ENCODE peak calls at places on chromosomes 4 and X, in seven cellular contexts. L is K562, B is H1, D is GM12878, P is endothelial cell of umbilical vein, R is SK-N-SH, Y is HepG2. K is an unnamed sample.

GRCh38 chrX:133966199-133966598 is 19.2 kb downstream of the GPC3 start:
- DNase-seq in B (no peak), L (no peak), R (no peak), P (no peak), D (no peak), Y (no peak), K (no peak)

GRCh38 chr4:38306482-38307071 is 346.4 kb downstream of the PTTG2 start:
- DNase-seq in B (no peak), D (peak; percentile 95), R (no peak), Y (no peak), L (no peak), P (no peak), K (no peak)

GRCh38 chr4:159229164-159229563 is 126.3 kb downstream of the RAPGEF2 start:
- DNase-seq in P (peak; percentile 51), R (no peak), Y (peak; percentile 80), B (no peak), L (no peak), D (no peak), K (no peak)

GRCh38 chr4:153188966-153189801 is 15.1 kb upstream of the TRIM2 start:
- DNase-seq in P (no peak), R (no peak), Y (no peak), B (no peak), D (no peak), L (no peak), K (no peak)

GRCh38 chr4:61200195-61200990 is at the start of gene ADGRL3:
- DNase-seq in L (no peak), R (peak; percentile 81), P (no peak), Y (no peak), D (no peak), B (peak; percentile 88), K (no peak)

GRCh38 chrX:52082578-52082977 is 13.6 kb upstream of the MAGED4B start:
- DNase-seq in R (no peak), B (no peak), P (no peak), L (no peak), D (no peak), Y (no peak), K (no peak)

GRCh38 chrX:71603618-71604017 is 14.7 kb downstream of the CXCR3 start:
- DNase-seq in Y (no peak), L (no peak), R (no peak), D (no peak), P (no peak), B (no peak), K (peak; percentile 28)

GRCh38 chr4:95833652-95834276 is 6.1 kb upstream of the PDHA2 start:
- DNase-seq in Y (no peak), R (peak; percentile 25), B (no peak), L (no peak), P (no peak), D (no peak), K (no peak)

GRCh38 chrX:54920610-54921426 is at the start of gene TRO:
- DNase-seq in D (no peak), L (no peak), R (peak; percentile 49), Y (no peak), B (peak; percentile 53), P (no peak), K (no peak)

GRCh38 chr4:133095591-133095990 is 53.5 kb upstream of the PCDH10 start:
- DNase-seq in Y (no peak), L (no peak), D (no peak), R (no peak), P (no peak), B (no peak), K (no peak)

GRCh38 chrX:3711331-3711917 is 2.0 kb downstream of the PRKX start:
- DNase-seq in L (peak; percentile 14), Y (no peak), D (peak; percentile 11), B (no peak), P (no peak), R (no peak), K (no peak)

GRCh38 chr4:7365472-7366179 is 69.1 kb downstream of the PSAPL1 start:
- DNase-seq in R (peak; percentile 62), P (no peak), L (no peak), B (no peak), Y (no peak), D (no peak), K (no peak)

GRCh38 chrX:10089378-10089795 is 67.4 kb upstream of the CLCN4 start:
- DNase-seq in L (no peak), D (no peak), P (peak; percentile 9), Y (no peak), B (no peak), R (no peak), K (no peak)

GRCh38 chr4:157004279-157005161 is 32.9 kb upstream of the PDGFC start:
- DNase-seq in R (no peak), Y (no peak), D (no peak), L (no peak), B (no peak), P (peak; percentile 68), K (no peak)

DNA sequence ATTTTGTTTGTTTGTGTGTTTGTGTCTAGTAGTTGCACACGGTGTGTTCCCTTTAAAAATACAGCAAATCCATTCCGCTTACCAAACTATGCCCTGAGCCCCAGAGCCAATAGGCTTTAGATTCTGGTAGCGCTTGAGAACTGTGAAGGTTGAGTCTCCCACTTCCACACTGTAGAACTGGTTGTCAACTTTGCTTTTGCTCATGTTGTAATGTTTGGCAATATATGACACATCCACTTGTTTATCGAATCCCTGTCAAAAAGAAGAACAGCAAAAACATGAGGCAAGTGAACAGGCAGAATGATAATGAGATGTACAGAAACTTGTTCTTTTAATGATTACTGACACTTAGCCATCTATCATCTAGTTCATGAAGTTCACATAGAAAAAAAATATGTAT is 200.6 kb downstream of the MAPK10 start:
- DNase-seq in P (no peak), L (no peak), D (no peak), Y (no peak), R (no peak), B (no peak), K (no peak)
- TF ChIP-seq MAX in P (no peak), L (no peak), D (no peak), Y (no peak), R (no peak), B (no peak), K (no peak)

GRCh38 chr4:110623710-110624015 is 786 bp upstream of the PITX2 start:
- DNase-seq in P (no peak), B (no peak), L (no peak), R (no peak), D (no peak), Y (no peak), K (no peak)
- H3K4me1 ChIP-seq in P (peaks cover 8% of the 10 kb centered on the region), B (peaks cover 23% of the 10 kb centered on the region), L (no peaks in the 10 kb centered on the region), R (no peaks in the 10 kb centered on the region), D (no peaks in the 10 kb centered on the region), Y (no peaks in the 10 kb centered on the region), K (peaks cover 14% of the 10 kb centered on the region)

DNA sequence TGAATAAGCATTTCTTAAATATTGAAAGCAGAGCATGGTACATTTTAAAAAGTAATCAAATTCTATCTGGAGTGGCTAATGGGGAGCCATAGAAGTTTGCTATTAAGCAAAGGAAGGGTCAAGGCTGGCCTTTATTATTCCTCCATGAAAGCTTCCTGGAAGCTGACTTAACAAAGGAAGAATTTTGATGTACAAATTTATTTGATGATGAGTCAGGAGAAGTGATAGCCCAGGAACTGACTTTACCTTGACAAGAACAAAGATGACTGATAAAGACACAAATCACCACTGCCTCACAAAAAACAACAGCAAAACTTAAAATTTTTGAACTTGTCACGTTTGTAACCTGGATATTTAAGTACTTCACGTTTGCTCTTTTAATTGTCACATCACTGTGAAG is 872.1 kb downstream of the PCDH7 start:
- DNase-seq in B (no peak), D (no peak), Y (no peak), L (no peak), P (peak; percentile 1), R (no peak), K (no peak)
- H2AFZ ChIP-seq in B (no peak overlapping the region), D (no peak overlapping the region), Y (no peak overlapping the region), L (no peak overlapping the region), P (no peak overlapping the region), R (no peak overlapping the region), K (peak overlapping the region; percentile 62)

GRCh38 chr4:101956068-101956805 is 165.7 kb downstream of the BANK1 start:
- DNase-seq in B (no peak), L (no peak), Y (no peak), P (peak; percentile 47), R (no peak), D (no peak), K (no peak)

GRCh38 chr4:101954975-101955678 is 164.6 kb downstream of the BANK1 start:
- DNase-seq in P (no peak), D (no peak), B (no peak), L (no peak), Y (no peak), R (no peak), K (no peak)

GRCh38 chr4:101953949-101954348 is 163.4 kb downstream of the BANK1 start:
- DNase-seq in P (peak; percentile 25), L (no peak), Y (peak; percentile 16), R (no peak), D (no peak), B (no peak), K (no peak)

GRCh38 chr4:101952985-101953384 is 162.5 kb downstream of the BANK1 start:
- DNase-seq in Y (no peak), R (no peak), B (no peak), P (no peak), D (no peak), L (no peak), K (no peak)

GRCh38 chr4:101954351-101954750 is 163.8 kb downstream of the BANK1 start:
- DNase-seq in P (peak; percentile 5), D (no peak), R (no peak), Y (no peak), B (no peak), L (no peak), K (no peak)
- TF ChIP-seq MAX in P (no peak), D (no peak), R (no peak), Y (no peak), B (no peak), L (no peak), K (no peak)

DNA sequence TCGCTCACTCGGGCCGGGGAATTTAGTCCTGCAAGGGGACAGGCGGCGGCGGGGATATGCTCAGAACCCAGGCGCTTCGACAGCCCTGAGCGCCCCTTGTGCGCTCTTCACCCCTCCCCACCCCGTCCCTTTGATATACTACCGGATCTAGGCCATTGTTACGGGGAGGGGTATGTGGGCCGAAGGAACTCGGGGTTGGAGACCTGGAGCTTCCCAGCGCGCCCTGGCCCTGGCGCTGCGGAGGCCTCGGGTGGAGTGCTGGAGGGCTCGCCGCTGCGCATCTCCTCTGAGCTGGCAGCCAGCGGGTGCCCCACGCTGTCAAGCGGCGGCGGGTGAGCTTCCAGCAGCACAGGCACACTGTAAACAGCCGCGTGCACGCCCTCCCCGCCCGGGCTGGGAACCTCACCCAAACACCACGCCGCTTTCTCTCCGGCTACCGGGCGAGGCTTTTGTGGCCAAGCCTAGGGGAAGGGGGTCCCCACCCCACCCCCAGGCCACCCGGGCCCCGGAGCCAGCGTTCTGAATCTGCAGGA is 54.5 kb upstream of the BCOR start:
- DNase-seq in L (no peak), Y (no peak), D (no peak), B (peak; percentile 54), R (peak; percentile 64), P (no peak), K (no peak)
- H3K4me1 ChIP-seq in L (peaks cover 46% of the 10 kb centered on the region), Y (peaks cover 50% of the 10 kb centered on the region), D (peaks cover 13% of the 10 kb centered on the region), B (peaks cover 29% of the 10 kb centered on the region), R (no peaks in the 10 kb centered on the region), P (peaks cover 34% of the 10 kb centered on the region), K (peaks cover 70% of the 10 kb centered on the region)

K was measured in HCT116.